ENCODE peak calls at places on chromosomes 16 and 17, in nine cellular contexts. N is CD4-positive, alpha-beta T cell; P is NCI-H524 treated with DMSO at 0.1 percent for 48 hours; Q is sigmoid colon; A is neuronal stem cell; G is RWPE1; L is iPS-NIHi11; J is NAMALWA; R is ACHN. H is an unnamed sample.

GRCh38 chr16:2884041-2884451 is 1.0 kb downstream of the FLYWCH2 start:
- DNase-seq in Q (no peak), L (no peak), P (no peak), J (no peak), G (no peak), R (peak; percentile 68), N (no peak), A (no peak), H (no peak)

GRCh38 chr16:12254566-12254965 is 278.0 kb downstream of the SNX29 start:
- DNase-seq in R (no peak), A (no peak), P (no peak), J (no peak), N (no peak), G (no peak), Q (no peak), L (no peak), H (no peak)

GRCh38 chr16:16960785-16961184 is 510.0 kb downstream of the XYLT1 start:
- DNase-seq in J (no peak), A (no peak), P (no peak), G (no peak), L (no peak), R (no peak), N (no peak), Q (no peak), H (no peak)

GRCh38 chr17:45096141-45096540 is 35.0 kb downstream of the NMT1 start:
- DNase-seq in P (no peak), Q (no peak), N (no peak), R (peak; percentile 55), L (peak; percentile 64), J (peak; percentile 63), A (no peak), G (no peak), H (no peak)

GRCh38 chr17:77402159-77402731 is 261.5 kb downstream of the SEC14L1 start:
- DNase-seq in L (no peak), N (no peak), A (no peak), Q (no peak), G (no peak), P (no peak), R (no peak), J (no peak), H (no peak)

GRCh38 chr16:3696425-3697218 is 20.7 kb downstream of the TRAP1 start:
- DNase-seq in P (no peak), J (no peak), Q (no peak), L (no peak), A (no peak), G (no peak), R (peak; percentile 34), N (no peak), H (no peak)

GRCh38 chr17:309361-309888 is 43.2 kb downstream of the RPH3AL start:
- DNase-seq in J (peak; percentile 69), R (peak; percentile 50), G (no peak), L (peak; percentile 64), A (peak; percentile 68), N (no peak), P (no peak), Q (no peak), H (peak; percentile 77)

GRCh38 chr17:31564291-31564690 is 172.8 kb downstream of the RAB11FIP4 start:
- DNase-seq in A (no peak), R (no peak), Q (no peak), N (no peak), G (no peak), J (no peak), P (no peak), L (no peak), H (no peak)

GRCh38 chr17:74631468-74632195 is 8.1 kb upstream of the CD300E start:
- DNase-seq in G (no peak), R (no peak), P (no peak), L (no peak), A (no peak), J (peak; percentile 40), N (no peak), Q (no peak), H (no peak)

GRCh38 chr16:83356266-83356665 is 451.5 kb upstream of the HSBP1 start:
- DNase-seq in J (peak; percentile 61), R (peak; percentile 67), Q (no peak), P (no peak), A (peak; percentile 39), N (no peak), G (peak; percentile 64), L (peak; percentile 73), H (peak; percentile 11)

GRCh38 chr17:66492500-66493123 is 190.2 kb downstream of the PRKCA start:
- DNase-seq in R (no peak), J (no peak), A (no peak), G (no peak), L (no peak), P (no peak), N (no peak), Q (no peak), H (no peak)

GRCh38 chr16:81445926-81446317 is 1.3 kb downstream of the CMIP start:
- DNase-seq in G (no peak), J (peak; percentile 25), L (no peak), N (no peak), P (no peak), A (no peak), R (no peak), Q (no peak), H (no peak)

GRCh38 chr17:39926588-39927100 is 757 bp downstream of the ORMDL3 start:
- DNase-seq in Q (peak; percentile 75), L (peak; percentile 75), J (peak; percentile 57), P (no peak), R (peak; percentile 27), G (peak; percentile 43), N (peak; percentile 54), A (peak; percentile 26), H (peak; percentile 32)

GRCh38 chr17:8057691-8058114 is 18.8 kb downstream of the ALOX15B start:
- DNase-seq in Q (peak; percentile 72), A (peak; percentile 77), J (peak; percentile 84), P (peak; percentile 62), R (peak; percentile 83), L (peak; percentile 84), N (no peak), G (peak; percentile 82), H (no peak)

GRCh38 chr17:77423589-77424451 is 283.1 kb downstream of the SEC14L1 start:
- DNase-seq in R (peak; percentile 36), N (no peak), A (no peak), P (no peak), Q (peak; percentile 99), J (no peak), L (peak; percentile 11), G (peak; percentile 74), H (no peak)

GRCh38 chr17:80866050-80866793 is 125.4 kb upstream of the CHMP6 start:
- DNase-seq in G (peak; percentile 62), Q (peak; percentile 83), A (no peak), N (peak; percentile 50), J (peak; percentile 69), P (no peak), R (peak; percentile 75), L (peak; percentile 75), H (no peak)

GRCh38 chr17:2170023-2170422 is 115.1 kb downstream of the HIC1 start:
- DNase-seq in R (peak; percentile 14), G (no peak), L (peak; percentile 42), J (peak; percentile 7), A (no peak), P (no peak), Q (peak; percentile 35), N (no peak), H (no peak)

GRCh38 chr17:6305613-6306360 is 129.1 kb downstream of the AIPL1 start:
- DNase-seq in A (no peak), L (no peak), R (no peak), J (no peak), Q (no peak), P (peak; percentile 4), G (no peak), N (no peak), H (no peak)

GRCh38 chr16:17921357-17921978 is 415.1 kb downstream of the NPIPA8 start:
- DNase-seq in G (no peak), P (no peak), L (peak; percentile 59), Q (no peak), A (no peak), R (peak; percentile 61), N (peak; percentile 34), J (peak; percentile 62), H (no peak)

GRCh38 chr16:19289805-19290490 is 4.4 kb downstream of the CLEC19A start:
- DNase-seq in G (no peak), N (no peak), L (peak; percentile 67), R (no peak), A (peak; percentile 89), J (no peak), Q (no peak), P (no peak), H (no peak)

GRCh38 chr16:15597822-15598647 is 44.9 kb downstream of the MARF1 start:
- DNase-seq in G (no peak), N (no peak), J (no peak), L (no peak), A (no peak), Q (peak; percentile 52), R (no peak), P (no peak), H (no peak)